ENCODE peak calls at places on chromosomes 12 and 14, in eight cellular contexts. One of them, this sample, is unnamed.

GRCh38 chr12:16526693-16527092 is 79.3 kb downstream of the LMO3 start:
- DNase-seq in lung: no peak
- DNase-seq in adrenal gland: peak; percentile 69
- DNase-seq in IMR-90: peak; percentile 92
- DNase-seq in tibial artery: no peak
- DNase-seq in sigmoid colon: no peak
- DNase-seq in right lobe of liver: no peak
- DNase-seq in uterus: peak; percentile 31
- DNase-seq in this sample: no peak

GRCh38 chr12:69610729-69611128 is at the start of gene LRRC10:
- DNase-seq in IMR-90: no peak
- DNase-seq in lung: no peak
- DNase-seq in sigmoid colon: no peak
- DNase-seq in tibial artery: no peak
- DNase-seq in uterus: no peak
- DNase-seq in adrenal gland: no peak
- DNase-seq in right lobe of liver: no peak
- DNase-seq in this sample: no peak

GRCh38 chr12:3078086-3078820 is 1.1 kb downstream of the TSPAN9 start:
- DNase-seq in uterus: no peak
- DNase-seq in adrenal gland: no peak
- DNase-seq in tibial artery: no peak
- DNase-seq in lung: no peak
- DNase-seq in IMR-90: no peak
- DNase-seq in sigmoid colon: no peak
- DNase-seq in right lobe of liver: no peak
- DNase-seq in this sample: no peak

GRCh38 chr14:40417777-40418401 is 985.7 kb upstream of the FBXO33 start:
- DNase-seq in lung: no peak
- DNase-seq in tibial artery: no peak
- DNase-seq in uterus: no peak
- DNase-seq in sigmoid colon: no peak
- DNase-seq in adrenal gland: no peak
- DNase-seq in IMR-90: no peak
- DNase-seq in right lobe of liver: no peak
- DNase-seq in this sample: no peak

GRCh38 chr12:24561882-24562760 is 386.8 kb downstream of the BCAT1 start:
- DNase-seq in uterus: peak; percentile 69
- DNase-seq in adrenal gland: peak; percentile 40
- DNase-seq in sigmoid colon: peak; percentile 84
- DNase-seq in tibial artery: peak; percentile 88
- DNase-seq in lung: peak; percentile 64
- DNase-seq in IMR-90: peak; percentile 62
- DNase-seq in right lobe of liver: peak; percentile 72
- DNase-seq in this sample: peak; percentile 85

GRCh38 chr12:67592228-67593011 is 56.1 kb upstream of the DYRK2 start:
- DNase-seq in adrenal gland: no peak
- DNase-seq in lung: no peak
- DNase-seq in right lobe of liver: no peak
- DNase-seq in uterus: no peak
- DNase-seq in IMR-90: peak; percentile 51
- DNase-seq in sigmoid colon: no peak
- DNase-seq in tibial artery: no peak
- DNase-seq in this sample: no peak

GRCh38 chr12:52120951-52121847 is 41.7 kb downstream of the SMIM41 start:
- DNase-seq in IMR-90: peak; percentile 53
- DNase-seq in sigmoid colon: no peak
- DNase-seq in adrenal gland: no peak
- DNase-seq in lung: no peak
- DNase-seq in tibial artery: no peak
- DNase-seq in uterus: no peak
- DNase-seq in right lobe of liver: no peak
- DNase-seq in this sample: no peak

GRCh38 chr14:88985654-88986053 is 161.2 kb downstream of the TTC8 start:
- DNase-seq in adrenal gland: no peak
- DNase-seq in tibial artery: no peak
- DNase-seq in sigmoid colon: no peak
- DNase-seq in IMR-90: no peak
- DNase-seq in lung: no peak
- DNase-seq in uterus: no peak
- DNase-seq in right lobe of liver: no peak
- DNase-seq in this sample: no peak

GRCh38 chr12:91432079-91432478 is 249.5 kb upstream of the DCN start:
- DNase-seq in uterus: no peak
- DNase-seq in IMR-90: peak; percentile 12
- DNase-seq in sigmoid colon: no peak
- DNase-seq in adrenal gland: no peak
- DNase-seq in right lobe of liver: no peak
- DNase-seq in tibial artery: no peak
- DNase-seq in lung: no peak
- DNase-seq in this sample: no peak

GRCh38 chr14:71355324-71356201 is 448.3 kb downstream of the PCNX1 start:
- DNase-seq in sigmoid colon: peak; percentile 83
- DNase-seq in lung: no peak
- DNase-seq in tibial artery: peak; percentile 76
- DNase-seq in adrenal gland: peak; percentile 64
- DNase-seq in uterus: peak; percentile 26
- DNase-seq in IMR-90: peak; percentile 68
- DNase-seq in right lobe of liver: no peak
- DNase-seq in this sample: no peak

GRCh38 chr12:93361159-93361919 is 16.4 kb upstream of the NUDT4 start:
- DNase-seq in right lobe of liver: no peak
- DNase-seq in IMR-90: peak; percentile 39
- DNase-seq in uterus: no peak
- DNase-seq in adrenal gland: no peak
- DNase-seq in tibial artery: no peak
- DNase-seq in sigmoid colon: no peak
- DNase-seq in lung: no peak
- DNase-seq in this sample: no peak

GRCh38 chr14:35122696-35123387 is 490 bp downstream of the PRORP start:
- DNase-seq in sigmoid colon: no peak
- DNase-seq in tibial artery: no peak
- DNase-seq in IMR-90: peak; percentile 59
- DNase-seq in uterus: no peak
- DNase-seq in lung: no peak
- DNase-seq in adrenal gland: no peak
- DNase-seq in right lobe of liver: no peak
- DNase-seq in this sample: no peak

GRCh38 chr12:14959126-14959440 is 2.3 kb downstream of the ARHGDIB start:
- DNase-seq in sigmoid colon: no peak
- DNase-seq in right lobe of liver: no peak
- DNase-seq in lung: no peak
- DNase-seq in uterus: no peak
- DNase-seq in IMR-90: no peak
- DNase-seq in tibial artery: no peak
- DNase-seq in adrenal gland: no peak
- DNase-seq in this sample: no peak
- H3K4me3 ChIP-seq in sigmoid colon: no peak overlapping the region
- H3K4me3 ChIP-seq in right lobe of liver: peak overlapping the region; percentile 49
- H3K4me3 ChIP-seq in lung: no peak overlapping the region
- H3K4me3 ChIP-seq in uterus: no peak overlapping the region
- H3K4me3 ChIP-seq in IMR-90: no peak overlapping the region
- H3K4me3 ChIP-seq in tibial artery: no peak overlapping the region
- H3K4me3 ChIP-seq in adrenal gland: no peak overlapping the region
- H3K4me3 ChIP-seq in this sample: no peak overlapping the region

DNA sequence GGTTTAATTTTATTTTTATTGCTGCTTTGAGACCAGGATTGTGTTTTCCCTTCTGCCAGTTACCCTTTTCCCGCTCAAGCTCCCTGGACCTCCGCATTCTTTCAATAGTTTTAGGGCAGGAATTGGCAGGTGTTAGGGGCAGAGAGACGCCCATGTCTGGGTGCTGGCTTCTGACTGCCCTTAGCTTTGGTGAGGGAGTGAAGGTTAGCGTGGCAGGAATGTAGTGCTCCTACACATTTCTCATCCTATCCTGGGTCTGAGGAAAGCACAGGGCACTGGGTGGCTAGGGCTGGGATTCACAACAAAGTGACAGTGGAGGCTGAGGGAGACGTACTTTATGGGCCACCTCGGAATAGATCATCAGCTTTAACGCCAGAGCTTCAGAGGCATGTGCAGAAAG is 428.0 kb downstream of the ZFP36L1 start:
- DNase-seq in right lobe of liver: no peak
- DNase-seq in adrenal gland: no peak
- DNase-seq in IMR-90: no peak
- DNase-seq in tibial artery: no peak
- DNase-seq in sigmoid colon: no peak
- DNase-seq in lung: no peak
- DNase-seq in uterus: peak; percentile 21
- DNase-seq in this sample: no peak
- H3K4me1 ChIP-seq in right lobe of liver: no peaks in the 10 kb centered on the region
- H3K4me1 ChIP-seq in adrenal gland: peaks cover 27% of the 10 kb centered on the region
- H3K4me1 ChIP-seq in IMR-90: peaks cover 12% of the 10 kb centered on the region
- H3K4me1 ChIP-seq in tibial artery: no peaks in the 10 kb centered on the region
- H3K4me1 ChIP-seq in sigmoid colon: peaks cover 55% of the 10 kb centered on the region
- H3K4me1 ChIP-seq in lung: peaks cover 6% of the 10 kb centered on the region
- H3K4me1 ChIP-seq in uterus: peaks cover 9% of the 10 kb centered on the region
- H3K4me1 ChIP-seq in this sample: peaks cover 11% of the 10 kb centered on the region

GRCh38 chr14:104874110-104874531 is 9.1 kb downstream of the CEP170B start:
- DNase-seq in tibial artery: no peak
- DNase-seq in lung: no peak
- DNase-seq in uterus: no peak
- DNase-seq in right lobe of liver: peak; percentile 66
- DNase-seq in sigmoid colon: no peak
- DNase-seq in IMR-90: no peak
- DNase-seq in adrenal gland: no peak
- DNase-seq in this sample: no peak

GRCh38 chr14:104874571-104875411 is 9.7 kb downstream of the CEP170B start:
- DNase-seq in uterus: no peak
- DNase-seq in sigmoid colon: no peak
- DNase-seq in adrenal gland: no peak
- DNase-seq in lung: no peak
- DNase-seq in right lobe of liver: no peak
- DNase-seq in tibial artery: no peak
- DNase-seq in IMR-90: no peak
- DNase-seq in this sample: no peak

GRCh38 chr14:104871656-104872468 is 6.8 kb downstream of the CEP170B start:
- DNase-seq in tibial artery: no peak
- DNase-seq in right lobe of liver: peak; percentile 56
- DNase-seq in uterus: no peak
- DNase-seq in adrenal gland: no peak
- DNase-seq in lung: no peak
- DNase-seq in IMR-90: no peak
- DNase-seq in sigmoid colon: no peak
- DNase-seq in this sample: no peak

GRCh38 chr14:104872469-104873341 is 7.6 kb downstream of the CEP170B start:
- DNase-seq in uterus: peak; percentile 14
- DNase-seq in sigmoid colon: no peak
- DNase-seq in right lobe of liver: peak; percentile 91
- DNase-seq in IMR-90: peak; percentile 37
- DNase-seq in adrenal gland: peak; percentile 85
- DNase-seq in tibial artery: no peak
- DNase-seq in lung: no peak
- DNase-seq in this sample: no peak

GRCh38 chr14:104873380-104874055 is 8.4 kb downstream of the CEP170B start:
- DNase-seq in IMR-90: no peak
- DNase-seq in tibial artery: no peak
- DNase-seq in lung: no peak
- DNase-seq in sigmoid colon: no peak
- DNase-seq in right lobe of liver: peak; percentile 50
- DNase-seq in uterus: peak; percentile 14
- DNase-seq in adrenal gland: no peak
- DNase-seq in this sample: no peak
- H3K4me3 ChIP-seq in IMR-90: no peak overlapping the region
- H3K4me3 ChIP-seq in tibial artery: no peak overlapping the region
- H3K4me3 ChIP-seq in lung: no peak overlapping the region
- H3K4me3 ChIP-seq in sigmoid colon: no peak overlapping the region
- H3K4me3 ChIP-seq in right lobe of liver: no peak overlapping the region
- H3K4me3 ChIP-seq in uterus: no peak overlapping the region
- H3K4me3 ChIP-seq in adrenal gland: no peak overlapping the region
- H3K4me3 ChIP-seq in this sample: no peak overlapping the region

GRCh38 chr12:46390304-46390703 is 17.7 kb upstream of the SLC38A2 start:
- DNase-seq in right lobe of liver: no peak
- DNase-seq in adrenal gland: no peak
- DNase-seq in tibial artery: no peak
- DNase-seq in uterus: no peak
- DNase-seq in lung: no peak
- DNase-seq in IMR-90: no peak
- DNase-seq in sigmoid colon: no peak
- DNase-seq in this sample: no peak

GRCh38 chr12:46389130-46389616 is 16.6 kb upstream of the SLC38A2 start:
- DNase-seq in uterus: no peak
- DNase-seq in right lobe of liver: no peak
- DNase-seq in adrenal gland: peak; percentile 45
- DNase-seq in lung: no peak
- DNase-seq in IMR-90: peak; percentile 87
- DNase-seq in tibial artery: peak; percentile 71
- DNase-seq in sigmoid colon: no peak
- DNase-seq in this sample: no peak

GRCh38 chr12:46386877-46387629 is 14.5 kb upstream of the SLC38A2 start:
- DNase-seq in adrenal gland: no peak
- DNase-seq in right lobe of liver: no peak
- DNase-seq in sigmoid colon: no peak
- DNase-seq in IMR-90: peak; percentile 78
- DNase-seq in lung: no peak
- DNase-seq in uterus: peak; percentile 54
- DNase-seq in tibial artery: peak; percentile 84
- DNase-seq in this sample: peak; percentile 74

GRCh38 chr12:46387697-46388096 is 15.1 kb upstream of the SLC38A2 start:
- DNase-seq in tibial artery: no peak
- DNase-seq in right lobe of liver: no peak
- DNase-seq in adrenal gland: no peak
- DNase-seq in sigmoid colon: no peak
- DNase-seq in lung: no peak
- DNase-seq in IMR-90: no peak
- DNase-seq in uterus: no peak
- DNase-seq in this sample: no peak

DNA sequence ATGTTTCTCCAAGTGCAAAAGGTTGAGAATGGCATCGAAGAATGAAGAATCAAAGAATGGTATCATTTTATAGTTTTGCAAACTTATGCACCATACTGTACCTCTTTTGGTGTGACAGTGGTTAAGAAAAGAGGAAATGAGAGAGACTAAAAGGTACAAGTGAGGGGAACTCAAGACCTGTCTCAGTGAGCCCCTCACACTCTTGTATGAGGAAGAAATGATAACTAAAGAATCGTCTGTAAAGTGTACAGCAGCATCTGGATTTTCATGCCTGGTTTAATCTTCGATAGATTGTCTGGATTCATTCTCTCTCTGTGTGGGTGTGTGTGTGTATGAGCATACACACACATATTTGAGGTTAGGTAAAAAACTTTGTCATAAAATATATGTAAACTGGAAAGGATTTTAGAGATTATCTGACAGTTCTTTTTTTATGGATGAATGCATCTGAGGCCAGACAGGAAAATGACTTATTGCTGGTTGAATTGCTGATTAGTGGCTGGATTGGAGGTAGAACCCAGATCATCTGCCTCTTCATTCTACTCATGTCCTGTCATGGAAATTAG is 15.9 kb upstream of the SLC38A2 start:
- DNase-seq in tibial artery: no peak
- DNase-seq in sigmoid colon: no peak
- DNase-seq in adrenal gland: no peak
- DNase-seq in IMR-90: peak; percentile 71
- DNase-seq in lung: no peak
- DNase-seq in right lobe of liver: no peak
- DNase-seq in uterus: no peak
- DNase-seq in this sample: no peak
- H3K4me1 ChIP-seq in tibial artery: no peaks in the 10 kb centered on the region
- H3K4me1 ChIP-seq in sigmoid colon: peaks cover 69% of the 10 kb centered on the region
- H3K4me1 ChIP-seq in adrenal gland: peaks cover 25% of the 10 kb centered on the region
- H3K4me1 ChIP-seq in IMR-90: peaks cover 22% of the 10 kb centered on the region
- H3K4me1 ChIP-seq in lung: peaks cover 17% of the 10 kb centered on the region
- H3K4me1 ChIP-seq in right lobe of liver: no peaks in the 10 kb centered on the region
- H3K4me1 ChIP-seq in uterus: peaks cover 3% of the 10 kb centered on the region
- H3K4me1 ChIP-seq in this sample: peaks cover 2% of the 10 kb centered on the region

This sample was measured in aorta.